ENCODE peak calls at places on chromosomes 4 and X, in six cellular contexts. E is kidney epithelial cell, U is neural progenitor cell, G is endodermal cell, V is left ventricle myocardium inferior, R is epithelial cell of esophagus. O is an unnamed sample.

GRCh38 chr4:159273126-159273438 is 170.2 kb downstream of the RAPGEF2 start:
- DNase-seq in E (no peak), U (no peak), G (no peak), V (no peak), R (no peak), O (no peak)

GRCh38 chr4:128521634-128522253 is 234.1 kb upstream of the PGRMC2 start:
- DNase-seq in E (no peak), U (no peak), G (no peak), V (no peak), R (no peak), O (no peak)

GRCh38 chrX:9917861-9918260 is 49.3 kb upstream of the CLDN34 start:
- DNase-seq in E (no peak), U (no peak), G (no peak), V (no peak), R (no peak), O (no peak)

GRCh38 chr4:37934609-37935008 is 25.6 kb upstream of the PTTG2 start:
- DNase-seq in E (no peak), U (no peak), G (no peak), V (no peak), R (no peak), O (no peak)

GRCh38 chr4:48255959-48256342 is 13.7 kb downstream of the TEC start:
- DNase-seq in E (no peak), U (no peak), G (no peak), V (no peak), R (no peak), O (no peak)

GRCh38 chr4:169009281-169010124 is 552 bp downstream of the CBR4 start:
- DNase-seq in E (no peak), U (peak), G (peak), V (peak), R (peak), O (no peak)

GRCh38 chrX:94743478-94743877 is 1069.5 kb downstream of the FAM133A start:
- DNase-seq in E (no peak), U (no peak), G (no peak), V (no peak), R (no peak), O (no peak)

GRCh38 chrX:71103110-71103983 is 3.2 kb downstream of the CXorf65 start:
- DNase-seq in E (no peak), U (peak), G (peak), V (no peak), R (no peak), O (no peak)

GRCh38 chr4:99998062-99998880 is 48.2 kb upstream of the H2AZ1 start:
- DNase-seq in E (peak), U (peak), G (no peak), V (no peak), R (peak), O (no peak)

GRCh38 chrX:54540289-54540688 is 10.3 kb downstream of the GNL3L start:
- DNase-seq in E (no peak), U (no peak), G (no peak), V (peak), R (no peak), O (peak)

GRCh38 chrX:72540318-72540717 is 32.3 kb downstream of the HDAC8 start:
- DNase-seq in E (no peak), U (no peak), G (no peak), V (no peak), R (peak), O (no peak)

GRCh38 chr4:6999172-7000086 is 43.7 kb upstream of the TADA2B start:
- DNase-seq in E (no peak), U (no peak), G (peak), V (no peak), R (peak), O (no peak)

GRCh38 chrX:154779261-154779660 is 16.6 kb downstream of the DKC1 start:
- DNase-seq in E (no peak), U (no peak), G (no peak), V (no peak), R (peak), O (no peak)

GRCh38 chr4:20313237-20314030 is 61.7 kb downstream of the SLIT2 start:
- DNase-seq in E (no peak), U (peak), G (peak), V (no peak), R (no peak), O (no peak)

GRCh38 chrX:136752796-136753195 is 27.9 kb downstream of the ARHGEF6 start:
- DNase-seq in E (no peak), U (no peak), G (no peak), V (no peak), R (peak), O (no peak)

GRCh38 chr4:1793496-1793840 is 375 bp downstream of the FGFR3 start:
- DNase-seq in E (no peak), U (peak), G (peak), V (peak), R (peak), O (no peak)

GRCh38 chr4:108048157-108048556 is 58.5 kb downstream of the HADH start:
- DNase-seq in E (no peak), U (no peak), G (no peak), V (peak), R (no peak), O (no peak)

GRCh38 chrX:104288269-104288668 is 33.5 kb upstream of the ESX1 start:
- DNase-seq in E (no peak), U (no peak), G (peak), V (no peak), R (no peak), O (no peak)

GRCh38 chrX:79365591-79365990 is 1.5 kb downstream of the ITM2A start:
- DNase-seq in E (no peak), U (no peak), G (no peak), V (no peak), R (no peak), O (no peak)

GRCh38 chr4:117447925-117448324 is 362.5 kb upstream of the TRAM1L1 start:
- DNase-seq in E (no peak), U (no peak), G (peak), V (no peak), R (peak), O (no peak)

GRCh38 chr4:53377319-53378170 is at the start of gene FIP1L1:
- DNase-seq in E (peak), U (peak), G (peak), V (peak), R (peak), O (peak)

GRCh38 chr4:169440446-169440845 is 169.7 kb upstream of the SH3RF1 start:
- DNase-seq in E (peak), U (no peak), G (no peak), V (no peak), R (no peak), O (no peak)

GRCh38 chr4:8409271-8410065 is 31.1 kb downstream of the ACOX3 start:
- DNase-seq in E (no peak), U (no peak), G (no peak), V (peak), R (peak), O (no peak)

DNA sequence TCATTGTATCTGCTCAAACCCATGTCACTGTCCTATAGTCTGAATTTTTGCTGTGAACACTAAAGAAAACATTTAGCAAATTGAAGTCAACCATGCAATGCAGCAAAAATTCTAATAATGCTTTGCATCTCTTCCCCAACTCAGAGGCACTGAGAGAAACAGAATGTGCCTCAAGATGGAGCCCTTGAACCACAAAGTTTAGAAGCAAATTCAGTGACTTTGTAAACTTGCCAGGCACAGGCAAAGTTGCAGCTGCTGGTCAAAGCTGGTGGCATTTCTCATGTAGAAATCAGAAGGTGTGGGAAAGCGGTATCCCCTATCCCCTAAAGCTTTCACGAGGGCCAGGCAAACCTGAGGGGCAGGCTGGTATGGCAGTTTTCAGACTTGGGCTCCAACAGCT is 121.7 kb upstream of the DIPK2B start:
- DNase-seq in E (peak), U (peak), G (peak), V (no peak), R (peak), O (peak)
- TF ChIP-seq CTCF in E (peak), U (peak), G (peak), V (peak), R (peak), O (peak)

GRCh38 chrX:45765281-45765680 is 564.6 kb upstream of the DIPK2B start:
- DNase-seq in E (no peak), U (no peak), G (no peak), V (no peak), R (no peak), O (no peak)
- H3K4me3 ChIP-seq in E (peak), U (no peak), G (no peak), V (no peak), R (no peak), O (peak)

GRCh38 chr4:184097240-184097619 is 120.4 kb downstream of the ENPP6 start:
- DNase-seq in E (no peak), U (peak), G (peak), V (peak), R (no peak), O (no peak)
- TF ChIP-seq CTCF in E (peak), U (peak), G (peak), V (peak), R (no peak), O (no peak)

GRCh38 chr4:87405421-87405820 is 14.4 kb upstream of the HSD17B11 start:
- DNase-seq in E (no peak), U (no peak), G (no peak), V (no peak), R (no peak), O (no peak)
- H3K4me3 ChIP-seq in E (no peak), U (no peak), G (no peak), V (no peak), R (no peak), O (no peak)

O was measured in AG04449.